ENCODE peak calls at places on chromosomes 4 and X, in four cellular contexts. One of them, this sample, is unnamed.

GRCh38 chrX:152886716-152887115 is 11.2 kb upstream of the ZNF185 start:
- DNase-seq in mesothelial cell of epicardium: no peak
- DNase-seq in activated naive CD4-positive, alpha-beta T cell treated with Interleukin-2 at 50 U/mL for 16 hours: no peak
- DNase-seq in G401: peak
- DNase-seq in this sample: no peak

GRCh38 chr4:124537971-124538370 is 174.6 kb downstream of the ANKRD50 start:
- DNase-seq in G401: no peak
- DNase-seq in mesothelial cell of epicardium: no peak
- DNase-seq in activated naive CD4-positive, alpha-beta T cell treated with Interleukin-2 at 50 U/mL for 16 hours: no peak
- DNase-seq in this sample: no peak

GRCh38 chr4:146522862-146523205 is 1.1 kb upstream of the SLC10A7 start:
- DNase-seq in G401: peak
- DNase-seq in activated naive CD4-positive, alpha-beta T cell treated with Interleukin-2 at 50 U/mL for 16 hours: no peak
- DNase-seq in mesothelial cell of epicardium: no peak
- DNase-seq in this sample: no peak

GRCh38 chr4:9703391-9703790 is 78.0 kb upstream of the DRD5 start:
- DNase-seq in activated naive CD4-positive, alpha-beta T cell treated with Interleukin-2 at 50 U/mL for 16 hours: peak
- DNase-seq in G401: peak
- DNase-seq in mesothelial cell of epicardium: peak
- DNase-seq in this sample: peak

GRCh38 chr4:174828845-174829701 is at the start of gene GLRA3:
- DNase-seq in mesothelial cell of epicardium: peak
- DNase-seq in activated naive CD4-positive, alpha-beta T cell treated with Interleukin-2 at 50 U/mL for 16 hours: no peak
- DNase-seq in G401: no peak
- DNase-seq in this sample: no peak

GRCh38 chrX:39619182-39620009 is 478.4 kb downstream of the BCOR start:
- DNase-seq in G401: no peak
- DNase-seq in mesothelial cell of epicardium: no peak
- DNase-seq in activated naive CD4-positive, alpha-beta T cell treated with Interleukin-2 at 50 U/mL for 16 hours: no peak
- DNase-seq in this sample: no peak

GRCh38 chr4:82833696-82834313 is 35.2 kb upstream of the SCD5 start:
- DNase-seq in G401: no peak
- DNase-seq in mesothelial cell of epicardium: no peak
- DNase-seq in activated naive CD4-positive, alpha-beta T cell treated with Interleukin-2 at 50 U/mL for 16 hours: no peak
- DNase-seq in this sample: no peak

GRCh38 chr4:3223986-3224748 is 24.8 kb upstream of the MSANTD1 start:
- DNase-seq in G401: no peak
- DNase-seq in mesothelial cell of epicardium: no peak
- DNase-seq in activated naive CD4-positive, alpha-beta T cell treated with Interleukin-2 at 50 U/mL for 16 hours: no peak
- DNase-seq in this sample: no peak

GRCh38 chr4:141328550-141329173 is 108.0 kb downstream of the ZNF330 start:
- DNase-seq in G401: no peak
- DNase-seq in mesothelial cell of epicardium: no peak
- DNase-seq in activated naive CD4-positive, alpha-beta T cell treated with Interleukin-2 at 50 U/mL for 16 hours: no peak
- DNase-seq in this sample: no peak

GRCh38 chr4:1246111-1246881 is 2.6 kb downstream of the CTBP1 start:
- DNase-seq in activated naive CD4-positive, alpha-beta T cell treated with Interleukin-2 at 50 U/mL for 16 hours: no peak
- DNase-seq in G401: peak
- DNase-seq in mesothelial cell of epicardium: no peak
- DNase-seq in this sample: peak

GRCh38 chr4:185346975-185347601 is 48.6 kb downstream of the LRP2BP start:
- DNase-seq in G401: no peak
- DNase-seq in mesothelial cell of epicardium: no peak
- DNase-seq in activated naive CD4-positive, alpha-beta T cell treated with Interleukin-2 at 50 U/mL for 16 hours: no peak
- DNase-seq in this sample: no peak

GRCh38 chr4:72744103-72744725 is 175.2 kb upstream of the ADAMTS3 start:
- DNase-seq in activated naive CD4-positive, alpha-beta T cell treated with Interleukin-2 at 50 U/mL for 16 hours: no peak
- DNase-seq in mesothelial cell of epicardium: no peak
- DNase-seq in G401: no peak
- DNase-seq in this sample: no peak

GRCh38 chr4:153649572-153649991 is 34.5 kb upstream of the TLR2 start:
- DNase-seq in mesothelial cell of epicardium: no peak
- DNase-seq in activated naive CD4-positive, alpha-beta T cell treated with Interleukin-2 at 50 U/mL for 16 hours: no peak
- DNase-seq in G401: peak
- DNase-seq in this sample: no peak

GRCh38 chr4:13476152-13476551 is 8.0 kb downstream of the RAB28 start:
- DNase-seq in activated naive CD4-positive, alpha-beta T cell treated with Interleukin-2 at 50 U/mL for 16 hours: no peak
- DNase-seq in mesothelial cell of epicardium: no peak
- DNase-seq in G401: no peak
- DNase-seq in this sample: no peak

GRCh38 chr4:7890635-7891393 is 48.8 kb downstream of the AFAP1 start:
- DNase-seq in mesothelial cell of epicardium: no peak
- DNase-seq in activated naive CD4-positive, alpha-beta T cell treated with Interleukin-2 at 50 U/mL for 16 hours: no peak
- DNase-seq in G401: peak
- DNase-seq in this sample: no peak

GRCh38 chrX:1598021-1598875 is 6.8 kb downstream of the AKAP17A start:
- DNase-seq in G401: no peak
- DNase-seq in activated naive CD4-positive, alpha-beta T cell treated with Interleukin-2 at 50 U/mL for 16 hours: no peak
- DNase-seq in mesothelial cell of epicardium: peak
- DNase-seq in this sample: no peak